ENCODE peak calls at places on chromosomes 2 and 18, in five cellular contexts. One of them, this sample, is unnamed.
A peak's percentile ranks its signal among the peaks of the same experiment; 100 is the strongest.

GRCh38 chr18:28469946-28470345 is 293.0 kb upstream of the CDH2 start:
- DNase-seq in MCF 10A: peak; percentile 63
- DNase-seq in Panc1: no peak
- DNase-seq in tibial artery: no peak
- DNase-seq in AG09319: no peak
- DNase-seq in this sample: no peak

GRCh38 chr2:86446060-86446459 is 4.9 kb downstream of the KDM3A start:
- DNase-seq in Panc1: no peak
- DNase-seq in tibial artery: no peak
- DNase-seq in MCF 10A: peak; percentile 41
- DNase-seq in AG09319: no peak
- DNase-seq in this sample: no peak

GRCh38 chr2:173134703-173135102 is 59.1 kb downstream of the MAP3K20 start:
- DNase-seq in Panc1: no peak
- DNase-seq in tibial artery: no peak
- DNase-seq in MCF 10A: peak; percentile 88
- DNase-seq in AG09319: no peak
- DNase-seq in this sample: no peak

GRCh38 chr18:31102020-31102684 is at the start of gene DSC2:
- DNase-seq in Panc1: no peak
- DNase-seq in AG09319: no peak
- DNase-seq in tibial artery: no peak
- DNase-seq in MCF 10A: peak; percentile 52
- DNase-seq in this sample: peak; percentile 88

GRCh38 chr2:158181171-158181570 is 79.5 kb downstream of the UPP2 start:
- DNase-seq in AG09319: no peak
- DNase-seq in Panc1: no peak
- DNase-seq in MCF 10A: no peak
- DNase-seq in tibial artery: no peak
- DNase-seq in this sample: no peak

GRCh38 chr18:55794288-55795052 is 206.5 kb upstream of the TCF4 start:
- DNase-seq in MCF 10A: no peak
- DNase-seq in Panc1: no peak
- DNase-seq in tibial artery: no peak
- DNase-seq in AG09319: peak; percentile 69
- DNase-seq in this sample: no peak

GRCh38 chr2:9680082-9680481 is 49.3 kb upstream of the YWHAQ start:
- DNase-seq in Panc1: no peak
- DNase-seq in tibial artery: no peak
- DNase-seq in AG09319: no peak
- DNase-seq in MCF 10A: no peak
- DNase-seq in this sample: no peak

GRCh38 chr2:119231975-119232665 is 8.5 kb downstream of the STEAP3 start:
- DNase-seq in MCF 10A: peak; percentile 27
- DNase-seq in AG09319: no peak
- DNase-seq in tibial artery: no peak
- DNase-seq in Panc1: no peak
- DNase-seq in this sample: no peak

GRCh38 chr2:61764035-61764800 is 89.6 kb downstream of the FAM161A start:
- DNase-seq in AG09319: peak; percentile 97
- DNase-seq in Panc1: peak; percentile 95
- DNase-seq in tibial artery: peak; percentile 99
- DNase-seq in MCF 10A: peak; percentile 98
- DNase-seq in this sample: peak; percentile 95

GRCh38 chr2:156944871-156945270 is 312.6 kb upstream of the GALNT5 start:
- DNase-seq in MCF 10A: no peak
- DNase-seq in AG09319: no peak
- DNase-seq in tibial artery: no peak
- DNase-seq in Panc1: no peak
- DNase-seq in this sample: no peak

GRCh38 chr2:43534569-43534968 is 61.3 kb downstream of the THADA start:
- DNase-seq in Panc1: no peak
- DNase-seq in MCF 10A: no peak
- DNase-seq in AG09319: no peak
- DNase-seq in tibial artery: no peak
- DNase-seq in this sample: no peak

GRCh38 chr2:26772064-26773001 is 8.2 kb downstream of the SLC35F6 start:
- DNase-seq in Panc1: peak; percentile 96
- DNase-seq in MCF 10A: peak; percentile 89
- DNase-seq in AG09319: peak; percentile 64
- DNase-seq in tibial artery: peak; percentile 98
- DNase-seq in this sample: no peak

GRCh38 chr2:96404446-96405373 is 69.1 kb downstream of the NCAPH start:
- DNase-seq in MCF 10A: peak; percentile 32
- DNase-seq in tibial artery: no peak
- DNase-seq in Panc1: no peak
- DNase-seq in AG09319: no peak
- DNase-seq in this sample: no peak

GRCh38 chr2:9757430-9758287 is 85.6 kb upstream of the TAF1B start:
- DNase-seq in AG09319: no peak
- DNase-seq in MCF 10A: no peak
- DNase-seq in Panc1: no peak
- DNase-seq in tibial artery: no peak
- DNase-seq in this sample: peak; percentile 40

GRCh38 chr2:43038034-43038719 is 188.2 kb downstream of the ZFP36L2 start:
- DNase-seq in Panc1: no peak
- DNase-seq in AG09319: no peak
- DNase-seq in MCF 10A: peak; percentile 34
- DNase-seq in tibial artery: no peak
- DNase-seq in this sample: no peak

GRCh38 chr2:61658841-61659780 is 121.0 kb upstream of the XPO1 start:
- DNase-seq in AG09319: no peak
- DNase-seq in MCF 10A: peak; percentile 58
- DNase-seq in Panc1: no peak
- DNase-seq in tibial artery: no peak
- DNase-seq in this sample: no peak

GRCh38 chr2:105521176-105521575 is 122.3 kb upstream of the FHL2 start:
- DNase-seq in MCF 10A: peak; percentile 40
- DNase-seq in Panc1: peak; percentile 42
- DNase-seq in AG09319: no peak
- DNase-seq in tibial artery: no peak
- DNase-seq in this sample: no peak

GRCh38 chr2:199223791-199224190 is 233.9 kb downstream of the SATB2 start:
- DNase-seq in Panc1: no peak
- DNase-seq in MCF 10A: peak; percentile 98
- DNase-seq in tibial artery: no peak
- DNase-seq in AG09319: no peak
- DNase-seq in this sample: no peak

GRCh38 chr18:13437801-13438506 is 219.4 kb downstream of the LDLRAD4 start:
- DNase-seq in tibial artery: peak; percentile 48
- DNase-seq in Panc1: no peak
- DNase-seq in MCF 10A: no peak
- DNase-seq in AG09319: no peak
- DNase-seq in this sample: no peak

GRCh38 chr2:11788725-11789124 is 42.3 kb downstream of the LPIN1 start:
- DNase-seq in AG09319: no peak
- DNase-seq in tibial artery: no peak
- DNase-seq in Panc1: no peak
- DNase-seq in MCF 10A: no peak
- DNase-seq in this sample: no peak

GRCh38 chr2:12897181-12897580 is 180.4 kb downstream of the TRIB2 start:
- DNase-seq in AG09319: no peak
- DNase-seq in MCF 10A: no peak
- DNase-seq in Panc1: no peak
- DNase-seq in tibial artery: no peak
- DNase-seq in this sample: no peak

GRCh38 chr18:10193446-10193845 is 261.0 kb upstream of the APCDD1 start:
- DNase-seq in MCF 10A: no peak
- DNase-seq in Panc1: no peak
- DNase-seq in tibial artery: no peak
- DNase-seq in AG09319: no peak
- DNase-seq in this sample: no peak

GRCh38 chr2:1502891-1503304 is 89.6 kb downstream of the TPO start:
- DNase-seq in MCF 10A: no peak
- DNase-seq in AG09319: no peak
- DNase-seq in tibial artery: peak; percentile 44
- DNase-seq in Panc1: no peak
- DNase-seq in this sample: no peak

GRCh38 chr2:230678451-230678850 is 34.2 kb upstream of the CAB39 start:
- DNase-seq in tibial artery: no peak
- DNase-seq in Panc1: no peak
- DNase-seq in MCF 10A: no peak
- DNase-seq in AG09319: no peak
- DNase-seq in this sample: no peak

GRCh38 chr2:31581124-31581795 is 522 bp upstream of the SRD5A2 start:
- DNase-seq in AG09319: no peak
- DNase-seq in tibial artery: no peak
- DNase-seq in Panc1: no peak
- DNase-seq in MCF 10A: no peak
- DNase-seq in this sample: no peak

GRCh38 chr2:9138507-9139085 is 68.0 kb upstream of the ASAP2 start:
- DNase-seq in tibial artery: no peak
- DNase-seq in AG09319: no peak
- DNase-seq in Panc1: no peak
- DNase-seq in MCF 10A: no peak
- DNase-seq in this sample: peak; percentile 73

GRCh38 chr2:84964406-84965191 is 6.4 kb upstream of the KCMF1 start:
- DNase-seq in AG09319: no peak
- DNase-seq in Panc1: no peak
- DNase-seq in tibial artery: peak; percentile 31
- DNase-seq in MCF 10A: no peak
- DNase-seq in this sample: no peak

GRCh38 chr2:28980368-28981015 is 606 bp upstream of the TOGARAM2 start:
- DNase-seq in MCF 10A: no peak
- DNase-seq in AG09319: no peak
- DNase-seq in tibial artery: no peak
- DNase-seq in Panc1: no peak
- DNase-seq in this sample: no peak

GRCh38 chr2:47653909-47654789 is 128.8 kb upstream of the MSH6 start:
- DNase-seq in Panc1: no peak
- DNase-seq in AG09319: no peak
- DNase-seq in tibial artery: no peak
- DNase-seq in MCF 10A: peak; percentile 56
- DNase-seq in this sample: peak; percentile 48

GRCh38 chr18:38932752-38933151 is 1367.2 kb upstream of the CELF4 start:
- DNase-seq in Panc1: no peak
- DNase-seq in tibial artery: no peak
- DNase-seq in MCF 10A: no peak
- DNase-seq in AG09319: no peak
- DNase-seq in this sample: no peak

GRCh38 chr18:69697069-69697468 is 250.6 kb downstream of the CD226 start:
- DNase-seq in tibial artery: no peak
- DNase-seq in MCF 10A: no peak
- DNase-seq in AG09319: no peak
- DNase-seq in Panc1: no peak
- DNase-seq in this sample: no peak

GRCh38 chr2:17148298-17149228 is 369.7 kb downstream of the RAD51AP2 start:
- DNase-seq in tibial artery: no peak
- DNase-seq in AG09319: no peak
- DNase-seq in Panc1: no peak
- DNase-seq in MCF 10A: peak; percentile 38
- DNase-seq in this sample: peak; percentile 41
- TF ChIP-seq CTCF in tibial artery: no peak
- TF ChIP-seq CTCF in AG09319: peak; percentile 58
- TF ChIP-seq CTCF in Panc1: peak; percentile 25
- TF ChIP-seq CTCF in MCF 10A: peak; percentile 25
- TF ChIP-seq CTCF in this sample: no peak

DNA sequence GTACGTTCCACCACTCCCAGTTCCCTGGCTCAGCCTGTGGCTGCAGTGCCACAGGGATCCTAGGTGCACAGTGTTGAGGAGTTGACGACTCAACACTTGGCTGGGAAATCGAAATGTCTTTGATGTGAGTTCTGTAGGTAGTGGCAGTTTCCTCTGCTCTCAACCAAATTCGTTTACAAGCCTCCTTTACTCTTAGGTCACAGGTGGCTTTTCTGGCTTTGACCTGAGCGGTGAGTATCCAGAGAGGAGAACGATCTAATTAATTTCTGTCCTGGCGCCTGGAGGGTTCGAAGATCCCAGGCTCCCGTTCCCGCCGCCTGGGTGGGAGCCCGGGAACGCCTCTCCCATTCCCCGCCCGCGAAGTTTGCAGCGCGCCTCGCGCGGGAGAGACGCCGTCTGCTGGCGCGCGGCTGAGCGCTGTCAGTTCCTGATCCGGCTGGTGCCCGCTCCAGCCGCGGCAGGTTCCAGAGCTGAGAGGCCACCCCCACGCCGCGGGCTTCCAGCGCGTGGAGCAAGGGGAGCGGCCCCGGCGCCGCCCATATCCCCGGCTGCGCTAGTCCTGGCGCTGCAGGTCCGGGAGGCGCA is at the start of gene LAMA3:
- DNase-seq in MCF 10A: peak; percentile 58
- DNase-seq in AG09319: peak; percentile 15
- DNase-seq in tibial artery: peak; percentile 71
- DNase-seq in Panc1: no peak
- DNase-seq in this sample: no peak
- TF ChIP-seq CTCF in MCF 10A: peak; percentile 9
- TF ChIP-seq CTCF in AG09319: peak; percentile 49
- TF ChIP-seq CTCF in tibial artery: peak; percentile 19
- TF ChIP-seq CTCF in Panc1: peak; percentile 59
- TF ChIP-seq CTCF in this sample: no peak

GRCh38 chr18:75365837-75366236 is 61.7 kb downstream of the SMIM21 start:
- DNase-seq in MCF 10A: no peak
- DNase-seq in Panc1: no peak
- DNase-seq in AG09319: no peak
- DNase-seq in tibial artery: no peak
- DNase-seq in this sample: no peak

GRCh38 chr18:75364512-75364911 is 63.0 kb downstream of the SMIM21 start:
- DNase-seq in MCF 10A: no peak
- DNase-seq in tibial artery: no peak
- DNase-seq in AG09319: no peak
- DNase-seq in Panc1: no peak
- DNase-seq in this sample: no peak

GRCh38 chr18:75363446-75364225 is 63.9 kb downstream of the SMIM21 start:
- DNase-seq in AG09319: no peak
- DNase-seq in tibial artery: no peak
- DNase-seq in Panc1: no peak
- DNase-seq in MCF 10A: no peak
- DNase-seq in this sample: no peak

GRCh38 chr18:75365230-75365629 is 62.3 kb downstream of the SMIM21 start:
- DNase-seq in Panc1: no peak
- DNase-seq in AG09319: no peak
- DNase-seq in MCF 10A: no peak
- DNase-seq in tibial artery: no peak
- DNase-seq in this sample: no peak

GRCh38 chr18:75369026-75369425 is 58.5 kb downstream of the SMIM21 start:
- DNase-seq in Panc1: no peak
- DNase-seq in tibial artery: no peak
- DNase-seq in MCF 10A: no peak
- DNase-seq in AG09319: no peak
- DNase-seq in this sample: no peak
- TF ChIP-seq CTCF in Panc1: no peak
- TF ChIP-seq CTCF in tibial artery: no peak
- TF ChIP-seq CTCF in MCF 10A: no peak
- TF ChIP-seq CTCF in AG09319: no peak
- TF ChIP-seq CTCF in this sample: no peak

GRCh38 chr18:3664563-3665178 is 214.7 kb downstream of the TGIF1 start:
- DNase-seq in AG09319: no peak
- DNase-seq in tibial artery: no peak
- DNase-seq in Panc1: no peak
- DNase-seq in MCF 10A: no peak
- DNase-seq in this sample: no peak
- TF ChIP-seq CTCF in AG09319: no peak
- TF ChIP-seq CTCF in tibial artery: no peak
- TF ChIP-seq CTCF in Panc1: no peak
- TF ChIP-seq CTCF in MCF 10A: no peak
- TF ChIP-seq CTCF in this sample: no peak

This sample was measured in glutamatergic neuron.